ENCODE peak calls at places on chromosome 18, in ten cellular contexts. One of them, this sample, is unnamed.

GRCh38 chr18:13500227-13500865 is 226.0 kb downstream of the FAM210A start:
- DNase-seq in IMR-90: peak
- DNase-seq in dorsolateral prefrontal cortex: no peak
- DNase-seq in A673: peak
- DNase-seq in cardiac muscle cell: peak
- DNase-seq in OCI-LY7: no peak
- DNase-seq in colonic mucosa: no peak
- DNase-seq in fibroblast of mammary gland: peak
- DNase-seq in epithelial cell of esophagus: peak
- DNase-seq in fibroblast of lung: peak
- DNase-seq in this sample: peak

GRCh38 chr18:2697184-2697583 is 41.7 kb downstream of the SMCHD1 start:
- DNase-seq in IMR-90: no peak
- DNase-seq in dorsolateral prefrontal cortex: no peak
- DNase-seq in A673: no peak
- DNase-seq in cardiac muscle cell: no peak
- DNase-seq in OCI-LY7: no peak
- DNase-seq in colonic mucosa: no peak
- DNase-seq in fibroblast of mammary gland: no peak
- DNase-seq in epithelial cell of esophagus: no peak
- DNase-seq in fibroblast of lung: no peak
- DNase-seq in this sample: no peak

GRCh38 chr18:9447334-9447733 is 28.0 kb upstream of the RALBP1 start:
- DNase-seq in IMR-90: no peak
- DNase-seq in dorsolateral prefrontal cortex: no peak
- DNase-seq in A673: no peak
- DNase-seq in cardiac muscle cell: no peak
- DNase-seq in OCI-LY7: no peak
- DNase-seq in colonic mucosa: no peak
- DNase-seq in fibroblast of mammary gland: no peak
- DNase-seq in epithelial cell of esophagus: no peak
- DNase-seq in fibroblast of lung: no peak
- DNase-seq in this sample: no peak

GRCh38 chr18:45133246-45133645 is 452.6 kb downstream of the SETBP1 start:
- DNase-seq in IMR-90: no peak
- DNase-seq in dorsolateral prefrontal cortex: no peak
- DNase-seq in A673: no peak
- DNase-seq in cardiac muscle cell: no peak
- DNase-seq in OCI-LY7: no peak
- DNase-seq in colonic mucosa: no peak
- DNase-seq in fibroblast of mammary gland: no peak
- DNase-seq in epithelial cell of esophagus: no peak
- DNase-seq in fibroblast of lung: peak
- DNase-seq in this sample: no peak

GRCh38 chr18:68461635-68462034 is 253.3 kb downstream of the TMX3 start:
- DNase-seq in IMR-90: no peak
- DNase-seq in dorsolateral prefrontal cortex: no peak
- DNase-seq in A673: no peak
- DNase-seq in cardiac muscle cell: no peak
- DNase-seq in OCI-LY7: no peak
- DNase-seq in colonic mucosa: no peak
- DNase-seq in fibroblast of mammary gland: no peak
- DNase-seq in epithelial cell of esophagus: no peak
- DNase-seq in fibroblast of lung: no peak
- DNase-seq in this sample: no peak

GRCh38 chr18:58310517-58310916 is 266.5 kb downstream of the NEDD4L start:
- DNase-seq in IMR-90: no peak
- DNase-seq in dorsolateral prefrontal cortex: no peak
- DNase-seq in A673: no peak
- DNase-seq in cardiac muscle cell: no peak
- DNase-seq in OCI-LY7: no peak
- DNase-seq in colonic mucosa: peak
- DNase-seq in fibroblast of mammary gland: no peak
- DNase-seq in epithelial cell of esophagus: peak
- DNase-seq in fibroblast of lung: no peak
- DNase-seq in this sample: no peak

GRCh38 chr18:58525517-58525916 is 103.4 kb downstream of the ALPK2 start:
- DNase-seq in IMR-90: peak
- DNase-seq in dorsolateral prefrontal cortex: no peak
- DNase-seq in A673: no peak
- DNase-seq in cardiac muscle cell: no peak
- DNase-seq in OCI-LY7: no peak
- DNase-seq in colonic mucosa: no peak
- DNase-seq in fibroblast of mammary gland: peak
- DNase-seq in epithelial cell of esophagus: peak
- DNase-seq in fibroblast of lung: peak
- DNase-seq in this sample: peak

GRCh38 chr18:75473316-75473715 is 45.8 kb upstream of the SMIM21 start:
- DNase-seq in IMR-90: no peak
- DNase-seq in dorsolateral prefrontal cortex: no peak
- DNase-seq in A673: no peak
- DNase-seq in cardiac muscle cell: no peak
- DNase-seq in OCI-LY7: no peak
- DNase-seq in colonic mucosa: no peak
- DNase-seq in fibroblast of mammary gland: peak
- DNase-seq in epithelial cell of esophagus: no peak
- DNase-seq in fibroblast of lung: no peak
- DNase-seq in this sample: no peak

DNA sequence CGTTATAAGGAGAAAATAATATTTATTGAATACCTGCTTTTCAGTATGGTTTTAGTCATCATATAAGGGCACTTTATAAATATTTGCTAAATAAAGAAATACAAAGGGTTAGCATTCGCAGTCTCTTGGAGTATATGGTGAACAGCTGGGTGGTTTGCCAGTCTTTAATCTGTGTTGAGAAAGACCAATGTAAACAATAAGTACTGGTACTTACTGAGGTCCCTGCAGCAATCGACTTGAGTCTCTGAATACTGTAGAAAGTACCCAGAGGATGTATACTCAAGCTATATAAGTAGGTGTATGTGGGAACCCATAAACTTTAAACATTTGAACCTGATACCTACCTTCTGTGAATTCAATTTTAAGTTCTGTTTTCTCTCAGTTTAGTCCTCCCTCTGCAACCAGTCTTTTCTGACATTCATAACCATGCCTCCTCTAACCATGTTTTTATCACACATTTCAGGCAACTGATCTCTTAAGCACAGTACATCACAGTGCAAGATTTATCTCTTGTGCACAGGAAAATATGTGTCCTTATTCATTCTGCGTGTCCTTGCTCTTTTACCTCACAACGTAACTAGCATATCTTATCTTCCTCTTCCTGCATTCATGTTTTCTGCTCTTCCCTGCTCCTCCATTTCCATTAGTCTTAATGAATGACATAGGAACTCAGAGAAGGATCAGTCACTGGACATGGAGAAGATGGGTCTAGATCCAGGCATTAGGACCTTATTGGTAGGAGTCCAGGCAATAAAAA is 21.7 kb downstream of the C18orf63 start:
- DNase-seq in IMR-90: no peak
- DNase-seq in dorsolateral prefrontal cortex: no peak
- DNase-seq in A673: no peak
- DNase-seq in cardiac muscle cell: no peak
- DNase-seq in OCI-LY7: no peak
- DNase-seq in colonic mucosa: no peak
- DNase-seq in fibroblast of mammary gland: no peak
- DNase-seq in epithelial cell of esophagus: no peak
- DNase-seq in fibroblast of lung: no peak
- DNase-seq in this sample: no peak
- TF ChIP-seq CTCF in IMR-90: no peak
- TF ChIP-seq CTCF in dorsolateral prefrontal cortex: no peak
- TF ChIP-seq CTCF in A673: no peak
- TF ChIP-seq CTCF in cardiac muscle cell: no peak
- TF ChIP-seq CTCF in OCI-LY7: no peak
- TF ChIP-seq CTCF in colonic mucosa: no peak
- TF ChIP-seq CTCF in fibroblast of mammary gland: no peak
- TF ChIP-seq CTCF in epithelial cell of esophagus: no peak
- TF ChIP-seq CTCF in fibroblast of lung: no peak
- TF ChIP-seq CTCF in this sample: no peak

GRCh38 chr18:74456409-74457042 is 582 bp downstream of the DIPK1C start:
- DNase-seq in IMR-90: no peak
- DNase-seq in dorsolateral prefrontal cortex: no peak
- DNase-seq in A673: no peak
- DNase-seq in cardiac muscle cell: peak
- DNase-seq in OCI-LY7: no peak
- DNase-seq in colonic mucosa: no peak
- DNase-seq in fibroblast of mammary gland: no peak
- DNase-seq in epithelial cell of esophagus: no peak
- DNase-seq in fibroblast of lung: no peak
- DNase-seq in this sample: no peak

GRCh38 chr18:74456017-74456408 is 1.1 kb downstream of the DIPK1C start:
- DNase-seq in IMR-90: no peak
- DNase-seq in dorsolateral prefrontal cortex: no peak
- DNase-seq in A673: no peak
- DNase-seq in cardiac muscle cell: no peak
- DNase-seq in OCI-LY7: no peak
- DNase-seq in colonic mucosa: no peak
- DNase-seq in fibroblast of mammary gland: no peak
- DNase-seq in epithelial cell of esophagus: no peak
- DNase-seq in fibroblast of lung: no peak
- DNase-seq in this sample: no peak

GRCh38 chr18:74455386-74455785 is 1.7 kb downstream of the DIPK1C start:
- DNase-seq in IMR-90: no peak
- DNase-seq in dorsolateral prefrontal cortex: no peak
- DNase-seq in A673: no peak
- DNase-seq in cardiac muscle cell: no peak
- DNase-seq in OCI-LY7: no peak
- DNase-seq in colonic mucosa: no peak
- DNase-seq in fibroblast of mammary gland: no peak
- DNase-seq in epithelial cell of esophagus: no peak
- DNase-seq in fibroblast of lung: no peak
- DNase-seq in this sample: no peak

GRCh38 chr18:74457743-74458465 is 796 bp upstream of the DIPK1C start:
- DNase-seq in IMR-90: no peak
- DNase-seq in dorsolateral prefrontal cortex: peak
- DNase-seq in A673: no peak
- DNase-seq in cardiac muscle cell: no peak
- DNase-seq in OCI-LY7: no peak
- DNase-seq in colonic mucosa: no peak
- DNase-seq in fibroblast of mammary gland: no peak
- DNase-seq in epithelial cell of esophagus: no peak
- DNase-seq in fibroblast of lung: no peak
- DNase-seq in this sample: no peak

DNA sequence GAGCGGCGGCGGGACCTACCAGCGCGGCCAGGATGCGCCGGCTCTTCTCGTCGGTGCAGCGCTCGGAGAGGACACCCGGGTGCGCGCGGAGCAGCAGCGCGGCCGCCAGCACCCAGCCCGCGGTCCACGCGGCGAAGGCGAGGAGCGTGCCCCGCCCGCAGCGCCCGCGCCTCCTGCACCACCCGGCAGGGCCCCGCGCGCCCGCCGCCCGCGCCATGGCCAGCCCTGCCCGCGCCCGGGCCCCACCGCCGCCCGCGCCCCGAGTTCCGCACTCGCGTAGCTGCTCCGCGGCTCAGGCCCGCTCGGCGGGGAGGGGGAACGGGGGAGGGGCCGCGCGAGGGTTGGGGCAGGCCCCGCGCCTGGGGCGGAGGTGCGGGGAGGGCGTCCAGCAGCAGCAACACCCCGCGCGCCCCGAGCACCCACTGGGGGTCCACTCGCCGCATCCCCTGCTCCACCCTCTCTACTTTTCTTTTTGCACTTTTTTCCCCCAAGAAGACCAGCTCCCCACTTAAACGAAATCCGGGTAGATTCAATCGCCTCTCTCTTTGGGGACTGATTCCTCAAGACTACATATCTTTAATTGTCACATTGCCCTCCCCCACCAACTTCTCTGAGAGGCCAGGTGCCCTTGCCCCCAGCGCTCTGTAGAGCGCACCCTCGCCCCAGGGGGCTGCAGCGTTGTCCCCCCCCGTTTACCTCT is at the start of gene DIPK1C:
- DNase-seq in IMR-90: no peak
- DNase-seq in dorsolateral prefrontal cortex: peak
- DNase-seq in A673: no peak
- DNase-seq in cardiac muscle cell: peak
- DNase-seq in OCI-LY7: no peak
- DNase-seq in colonic mucosa: no peak
- DNase-seq in fibroblast of mammary gland: no peak
- DNase-seq in epithelial cell of esophagus: no peak
- DNase-seq in fibroblast of lung: no peak
- DNase-seq in this sample: no peak
- H3K4me3 ChIP-seq in IMR-90: no peak
- H3K4me3 ChIP-seq in dorsolateral prefrontal cortex: peak
- H3K4me3 ChIP-seq in A673: peak
- H3K4me3 ChIP-seq in cardiac muscle cell: peak
- H3K4me3 ChIP-seq in OCI-LY7: no peak
- H3K4me3 ChIP-seq in colonic mucosa: peak
- H3K4me3 ChIP-seq in fibroblast of mammary gland: no peak
- H3K4me3 ChIP-seq in epithelial cell of esophagus: no peak
- H3K4me3 ChIP-seq in fibroblast of lung: no peak
- H3K4me3 ChIP-seq in this sample: no peak

GRCh38 chr18:64083906-64084305 is 65.0 kb downstream of the LINC00305 start:
- DNase-seq in IMR-90: no peak
- DNase-seq in dorsolateral prefrontal cortex: no peak
- DNase-seq in A673: no peak
- DNase-seq in cardiac muscle cell: no peak
- DNase-seq in OCI-LY7: no peak
- DNase-seq in colonic mucosa: no peak
- DNase-seq in fibroblast of mammary gland: no peak
- DNase-seq in epithelial cell of esophagus: no peak
- DNase-seq in fibroblast of lung: no peak
- DNase-seq in this sample: no peak

GRCh38 chr18:64082513-64082912 is 66.4 kb downstream of the LINC00305 start:
- DNase-seq in IMR-90: no peak
- DNase-seq in dorsolateral prefrontal cortex: no peak
- DNase-seq in A673: no peak
- DNase-seq in cardiac muscle cell: no peak
- DNase-seq in OCI-LY7: no peak
- DNase-seq in colonic mucosa: no peak
- DNase-seq in fibroblast of mammary gland: no peak
- DNase-seq in epithelial cell of esophagus: no peak
- DNase-seq in fibroblast of lung: no peak
- DNase-seq in this sample: no peak

DNA sequence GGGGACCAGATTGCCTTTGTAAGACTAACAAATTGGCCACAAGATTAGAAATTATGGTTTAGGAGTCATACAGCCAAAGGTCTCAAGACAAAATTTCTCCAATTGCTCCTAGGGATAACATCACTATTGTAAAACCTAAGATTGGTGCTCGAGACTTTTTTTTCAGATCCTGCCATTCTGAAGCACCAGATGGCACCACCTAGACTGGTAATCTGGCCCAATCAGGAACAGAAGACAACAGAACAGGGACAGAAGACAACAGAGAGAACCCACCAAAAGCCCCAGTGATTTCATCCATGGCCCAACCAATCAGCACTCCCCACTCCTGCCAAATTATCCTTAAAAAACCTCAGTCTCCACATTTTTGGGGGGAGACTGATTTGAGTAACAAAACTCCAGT is 66.8 kb downstream of the LINC00305 start:
- DNase-seq in IMR-90: no peak
- DNase-seq in dorsolateral prefrontal cortex: no peak
- DNase-seq in A673: no peak
- DNase-seq in cardiac muscle cell: no peak
- DNase-seq in OCI-LY7: no peak
- DNase-seq in colonic mucosa: no peak
- DNase-seq in fibroblast of mammary gland: no peak
- DNase-seq in epithelial cell of esophagus: no peak
- DNase-seq in fibroblast of lung: no peak
- DNase-seq in this sample: no peak
- TF ChIP-seq CTCF in IMR-90: no peak
- TF ChIP-seq CTCF in dorsolateral prefrontal cortex: no peak
- TF ChIP-seq CTCF in A673: no peak
- TF ChIP-seq CTCF in cardiac muscle cell: no peak
- TF ChIP-seq CTCF in OCI-LY7: no peak
- TF ChIP-seq CTCF in colonic mucosa: no peak
- TF ChIP-seq CTCF in fibroblast of mammary gland: no peak
- TF ChIP-seq CTCF in epithelial cell of esophagus: no peak
- TF ChIP-seq CTCF in fibroblast of lung: no peak
- TF ChIP-seq CTCF in this sample: no peak

DNA sequence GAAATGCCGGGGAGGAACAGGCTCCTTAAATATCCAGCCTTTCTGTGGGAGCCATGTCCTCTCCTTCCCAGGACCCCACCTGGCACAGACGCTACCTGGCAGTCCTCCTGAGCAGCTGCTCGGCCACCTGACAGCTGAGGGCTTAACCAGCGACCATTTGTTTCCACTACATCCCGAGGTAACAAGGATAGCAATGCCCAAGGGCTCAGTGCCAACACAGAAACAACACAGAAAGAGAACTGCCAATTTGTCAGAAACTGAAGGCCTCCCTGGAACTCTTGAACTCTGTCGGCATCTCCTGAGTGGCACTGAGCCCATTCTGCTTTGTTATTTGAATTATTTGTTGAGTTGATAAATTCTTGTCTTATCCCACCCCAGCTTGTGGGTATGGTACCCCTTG is 122.2 kb upstream of the ARHGAP28 start:
- DNase-seq in IMR-90: no peak
- DNase-seq in dorsolateral prefrontal cortex: no peak
- DNase-seq in A673: no peak
- DNase-seq in cardiac muscle cell: no peak
- DNase-seq in OCI-LY7: no peak
- DNase-seq in colonic mucosa: no peak
- DNase-seq in fibroblast of mammary gland: no peak
- DNase-seq in epithelial cell of esophagus: no peak
- DNase-seq in fibroblast of lung: no peak
- DNase-seq in this sample: no peak
- H3K4me3 ChIP-seq in IMR-90: no peak
- H3K4me3 ChIP-seq in dorsolateral prefrontal cortex: no peak
- H3K4me3 ChIP-seq in A673: no peak
- H3K4me3 ChIP-seq in cardiac muscle cell: no peak
- H3K4me3 ChIP-seq in OCI-LY7: no peak
- H3K4me3 ChIP-seq in colonic mucosa: no peak
- H3K4me3 ChIP-seq in fibroblast of mammary gland: no peak
- H3K4me3 ChIP-seq in epithelial cell of esophagus: no peak
- H3K4me3 ChIP-seq in fibroblast of lung: no peak
- H3K4me3 ChIP-seq in this sample: no peak